ENCODE peak calls at places on chromosomes 12 and 14, in five cellular contexts. B is heart left ventricle, V is thoracic aorta, I is adrenal gland, D is NB4. Z is an unnamed sample.

GRCh38 chr14:76917759-76918175 is 91.6 kb downstream of the LRRC74A start:
- DNase-seq in D (no peak), B (peak), I (peak), V (no peak), Z (no peak)

GRCh38 chr12:22262309-22262708 is 72.2 kb downstream of the ST8SIA1 start:
- DNase-seq in B (no peak), V (no peak), I (no peak), D (peak), Z (no peak)

GRCh38 chr14:34355584-34356266 is 106.3 kb downstream of the SPTSSA start:
- DNase-seq in B (peak), I (peak), D (peak), V (no peak), Z (peak)

GRCh38 chr12:45575417-45575816 is 154.1 kb upstream of the ARID2 start:
- DNase-seq in I (no peak), B (no peak), V (no peak), D (peak), Z (no peak)

GRCh38 chr12:126171936-126172559 is 1106.8 kb downstream of the AACS start:
- DNase-seq in D (no peak), B (no peak), I (no peak), V (no peak), Z (no peak)

GRCh38 chr12:2536724-2537123 is 258.0 kb upstream of the FKBP4 start:
- DNase-seq in V (no peak), I (no peak), D (no peak), B (no peak), Z (no peak)

GRCh38 chr12:97300921-97301320 is 161.7 kb upstream of the RMST start:
- DNase-seq in B (no peak), I (no peak), D (no peak), V (no peak), Z (no peak)

GRCh38 chr12:119157528-119157927 is 21.2 kb upstream of the HSPB8 start:
- DNase-seq in D (no peak), I (no peak), V (no peak), B (peak), Z (no peak)

DNA sequence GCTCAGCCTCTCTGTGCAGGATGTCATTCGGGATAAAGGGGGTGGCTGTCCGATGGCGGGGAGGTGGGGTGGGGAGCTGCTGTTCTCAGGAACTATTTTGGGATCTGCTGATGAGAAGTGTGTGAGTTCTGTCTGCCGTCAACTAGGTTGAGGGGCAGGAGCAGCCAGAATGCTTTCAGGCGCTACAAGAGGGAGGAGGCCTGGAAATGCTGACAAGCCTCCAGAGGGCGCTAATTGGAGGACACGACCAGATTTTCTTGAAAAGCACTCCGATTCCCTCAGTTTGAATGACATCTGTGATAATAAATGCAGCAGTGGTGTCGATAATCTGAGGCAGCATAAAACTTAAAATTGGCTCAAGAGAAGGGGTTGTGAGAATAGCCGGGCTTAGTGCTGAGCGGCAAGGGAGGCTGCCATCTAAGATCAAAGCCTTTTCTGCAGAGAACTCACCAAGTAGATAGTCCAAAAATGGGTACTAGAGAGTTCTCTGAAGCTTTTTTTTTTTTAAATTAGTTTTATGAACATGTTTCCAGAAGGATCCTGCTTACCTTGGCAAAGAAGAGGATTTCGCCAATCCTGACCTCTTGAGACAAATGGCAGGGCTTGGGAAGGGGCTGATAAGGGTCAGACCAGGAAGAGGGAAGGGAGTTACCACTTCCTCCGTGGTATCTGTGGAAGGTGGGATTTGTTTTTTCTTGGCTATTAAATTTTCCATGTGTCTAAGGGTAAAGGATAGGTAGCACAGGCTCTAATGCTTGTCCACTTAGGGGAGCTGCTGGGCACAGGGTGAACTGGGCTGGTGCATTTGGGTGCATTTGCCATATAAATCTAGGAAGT is 94.4 kb downstream of the CRACR2A start:
- DNase-seq in B (peak), I (no peak), D (peak), V (no peak), Z (no peak)
- TF ChIP-seq CTCF in B (peak), I (no peak), D (peak), V (no peak), Z (peak)

GRCh38 chr12:101690544-101691118 is 6.8 kb upstream of the CHPT1 start:
- DNase-seq in I (no peak), D (no peak), V (no peak), B (no peak), Z (no peak)
- H3K4me3 ChIP-seq in I (no peak), D (no peak), V (no peak), B (no peak), Z (no peak)

DNA sequence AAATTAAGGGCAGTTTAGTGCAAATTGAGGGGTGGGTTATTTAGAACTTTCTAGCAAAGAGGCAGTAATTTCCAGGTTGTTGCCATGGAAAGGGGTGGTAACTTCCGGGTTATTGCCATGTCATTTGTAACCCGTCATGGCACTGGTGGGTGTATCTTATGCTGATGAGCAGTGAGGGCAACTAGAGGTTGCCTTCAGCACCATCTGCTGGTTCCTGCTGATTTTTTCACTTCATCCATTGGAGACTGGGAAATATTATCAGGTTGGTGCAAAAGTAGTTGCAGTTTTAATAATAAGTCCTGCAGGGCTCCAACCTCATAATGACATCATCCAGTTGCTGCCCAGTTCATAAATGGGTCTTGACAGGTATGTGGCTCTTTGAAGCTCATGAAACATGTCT is 24.4 kb upstream of the SERPINA4 start:
- DNase-seq in B (no peak), D (peak), I (no peak), V (no peak), Z (no peak)
- TF ChIP-seq CTCF in B (no peak), D (peak), I (no peak), V (no peak), Z (no peak)

DNA sequence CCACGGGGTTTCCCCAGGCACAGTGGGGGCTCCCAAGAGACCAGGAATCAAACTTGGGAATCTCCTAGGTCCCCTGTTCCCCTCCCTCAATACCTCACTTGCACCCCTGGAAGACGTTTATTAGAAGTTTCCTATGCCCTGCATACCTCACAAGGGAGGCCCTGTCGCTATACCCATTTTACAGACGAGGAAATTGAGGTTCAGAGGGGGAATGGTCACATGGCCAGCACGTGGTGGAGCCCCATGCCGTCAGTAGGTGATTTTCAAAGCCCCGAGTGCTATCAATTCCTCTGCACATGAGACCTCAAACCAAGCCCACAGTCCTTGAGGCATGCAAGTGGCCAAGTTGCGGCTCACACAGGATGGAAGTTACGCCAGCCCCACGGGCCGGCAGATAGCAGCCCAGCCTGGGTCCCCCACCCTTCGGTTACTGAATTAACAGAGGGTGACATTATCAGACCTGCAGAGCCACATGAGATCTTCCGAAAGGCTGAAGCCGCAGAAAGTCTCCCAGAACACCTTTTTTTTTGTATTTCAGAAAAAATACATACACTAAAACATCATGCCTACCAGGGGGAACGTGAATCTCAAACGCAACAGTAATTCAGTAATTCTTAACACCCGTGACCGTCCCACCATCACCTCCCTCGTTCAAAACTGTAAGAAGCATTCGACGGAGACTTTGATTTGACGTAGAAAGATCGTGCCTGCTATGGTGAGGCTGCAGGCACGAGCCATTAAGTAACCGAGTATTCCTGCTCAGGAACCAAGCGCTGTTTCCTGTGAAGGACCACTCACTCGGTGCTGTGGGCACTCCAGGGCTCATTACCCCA is 129.0 kb downstream of the RFLNA start:
- DNase-seq in B (no peak), D (no peak), V (no peak), I (no peak), Z (no peak)
- H3K4me3 ChIP-seq in B (no peak), D (no peak), V (peak), I (no peak), Z (no peak)

GRCh38 chr14:22399776-22400175 is 189.2 kb downstream of the DAD1 start:
- DNase-seq in B (no peak), D (no peak), V (no peak), I (no peak), Z (no peak)
- TF ChIP-seq CTCF in B (no peak), D (no peak), V (no peak), I (no peak), Z (no peak)

GRCh38 chr14:54211562-54212308 is 185.1 kb upstream of the CDKN3 start:
- DNase-seq in D (no peak), I (no peak), B (no peak), V (no peak), Z (peak)
- H3K4me3 ChIP-seq in D (no peak), I (no peak), B (no peak), V (peak), Z (no peak)

GRCh38 chr14:72758420-72758819 is 135.5 kb downstream of the DPF3 start:
- DNase-seq in V (no peak), I (no peak), B (no peak), D (no peak), Z (no peak)
- TF ChIP-seq CTCF in V (no peak), I (no peak), B (no peak), D (no peak), Z (no peak)

GRCh38 chr14:29149798-29150197 is 383.2 kb downstream of the FOXG1 start:
- DNase-seq in B (no peak), D (no peak), V (no peak), I (no peak), Z (no peak)

GRCh38 chr14:29140059-29140458 is 373.5 kb downstream of the FOXG1 start:
- DNase-seq in V (no peak), D (no peak), B (no peak), I (no peak), Z (no peak)

GRCh38 chr14:29148221-29148620 is 381.6 kb downstream of the FOXG1 start:
- DNase-seq in D (no peak), V (no peak), B (no peak), I (no peak), Z (no peak)

DNA sequence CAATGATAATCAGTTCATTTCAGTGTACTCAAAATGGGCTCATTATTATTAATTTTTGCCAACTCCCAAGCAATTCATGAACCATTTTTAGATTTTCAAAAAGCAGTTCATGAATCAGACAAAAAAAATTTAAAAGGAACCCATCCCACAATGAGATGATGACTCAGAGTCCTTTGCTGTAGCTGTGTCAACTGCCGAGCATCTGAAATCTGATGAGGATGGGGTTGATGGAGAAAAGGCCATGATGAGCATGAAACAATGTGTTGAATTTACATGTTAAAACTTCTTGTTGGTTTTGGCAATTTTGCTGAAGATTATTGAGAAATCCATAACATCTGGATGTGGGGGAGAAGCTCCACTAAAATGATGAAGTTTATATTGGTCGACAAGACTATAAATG is 378.0 kb downstream of the FOXG1 start:
- DNase-seq in V (no peak), I (no peak), D (no peak), B (no peak), Z (peak)
- H3K4me3 ChIP-seq in V (no peak), I (no peak), D (no peak), B (no peak), Z (no peak)

GRCh38 chr12:69014047-69014446 is 81.1 kb upstream of the CPM start:
- DNase-seq in I (no peak), B (no peak), D (no peak), V (no peak), Z (no peak)
- TF ChIP-seq CTCF in I (no peak), B (no peak), D (no peak), V (no peak), Z (no peak)

Z was measured in AG04449.